ENCODE peak calls at places on chromosomes 4 and X, in eight cellular contexts. B is GM20000; Z is CD4-positive, CD25-positive, alpha-beta regulatory T cell; T is T-helper 2 cell; A is M059J; S is SJSA1; P is stimulated activated CD4-positive, alpha-beta T cell treated with anti-CD3 and anti-CD28 coated beads, Interleukin-15, amount 100 ng/mL, for 1 hour; K is kidney tubule cell. G is an unnamed sample.

GRCh38 chrX:2788980-2789379 is 37.1 kb downstream of the XG start:
- DNase-seq in B (no peak), Z (no peak), T (no peak), A (no peak), S (no peak), P (no peak), K (no peak), G (no peak)

GRCh38 chr4:2062808-2063524 is 3.8 kb downstream of the NAT8L start:
- DNase-seq in B (no peak), Z (no peak), T (no peak), A (no peak), S (no peak), P (no peak), K (no peak), G (no peak)

GRCh38 chr4:124276461-124276860 is 436.1 kb downstream of the ANKRD50 start:
- DNase-seq in B (no peak), Z (no peak), T (no peak), A (peak; percentile 72), S (no peak), P (no peak), K (no peak), G (no peak)

GRCh38 chrX:40808203-40808602 is 72.9 kb upstream of the MED14 start:
- DNase-seq in B (no peak), Z (no peak), T (no peak), A (no peak), S (no peak), P (no peak), K (no peak), G (no peak)

GRCh38 chr4:73520821-73521220 is 39.3 kb downstream of the AFM start:
- DNase-seq in B (no peak), Z (no peak), T (no peak), A (peak; percentile 80), S (peak; percentile 52), P (no peak), K (no peak), G (no peak)

GRCh38 chr4:124890522-124890921 is 178.0 kb upstream of the ANKRD50 start:
- DNase-seq in B (no peak), Z (no peak), T (no peak), A (peak; percentile 5), S (no peak), P (no peak), K (no peak), G (no peak)

GRCh38 chr4:76754439-76754838 is 143.5 kb downstream of the SOWAHB start:
- DNase-seq in B (no peak), Z (no peak), T (no peak), A (no peak), S (no peak), P (no peak), K (no peak), G (no peak)

GRCh38 chr4:79653871-79654270 is 245.8 kb upstream of the GK2 start:
- DNase-seq in B (no peak), Z (no peak), T (no peak), A (no peak), S (no peak), P (no peak), K (peak; percentile 85), G (no peak)

GRCh38 chr4:12635629-12636028 is 848.5 kb downstream of the RAB28 start:
- DNase-seq in B (no peak), Z (no peak), T (no peak), A (no peak), S (no peak), P (no peak), K (no peak), G (no peak)

GRCh38 chrX:103404225-103405008 is 28.1 kb downstream of the BEX3 start:
- DNase-seq in B (peak; percentile 52), Z (peak; percentile 77), T (peak; percentile 81), A (peak; percentile 93), S (peak; percentile 80), P (peak; percentile 1), K (peak; percentile 86), G (peak; percentile 6)

GRCh38 chrX:95907081-95907480 is 777.6 kb upstream of the DIAPH2 start:
- DNase-seq in B (no peak), Z (no peak), T (no peak), A (no peak), S (no peak), P (no peak), K (no peak), G (no peak)